ENCODE peak calls at places on chromosomes 2 and 18, in four cellular contexts. One of them, this sample, is unnamed.

GRCh38 chr2:241507430-241508239 is 749 bp downstream of the STK25 start:
- DNase-seq in astrocyte of the hippocampus: peak; percentile 82
- DNase-seq in activated naive CD8-positive, alpha-beta T cell treated with anti-CD3 and anti-CD28 coated beads for 36 hours: peak; percentile 53
- DNase-seq in naive B cell: peak; percentile 27
- DNase-seq in this sample: peak; percentile 62

GRCh38 chr2:184444217-184444616 is 154.1 kb upstream of the ZNF804A start:
- DNase-seq in activated naive CD8-positive, alpha-beta T cell treated with anti-CD3 and anti-CD28 coated beads for 36 hours: no peak
- DNase-seq in astrocyte of the hippocampus: no peak
- DNase-seq in naive B cell: no peak
- DNase-seq in this sample: no peak

GRCh38 chr2:54608224-54608623 is 115.2 kb upstream of the EML6 start:
- DNase-seq in naive B cell: no peak
- DNase-seq in activated naive CD8-positive, alpha-beta T cell treated with anti-CD3 and anti-CD28 coated beads for 36 hours: no peak
- DNase-seq in astrocyte of the hippocampus: no peak
- DNase-seq in this sample: no peak

GRCh38 chr2:85246348-85246747 is 81.4 kb downstream of the TGOLN2 start:
- DNase-seq in astrocyte of the hippocampus: no peak
- DNase-seq in naive B cell: no peak
- DNase-seq in activated naive CD8-positive, alpha-beta T cell treated with anti-CD3 and anti-CD28 coated beads for 36 hours: no peak
- DNase-seq in this sample: no peak

GRCh38 chr2:192957425-192957824 is 762.7 kb upstream of the TMEFF2 start:
- DNase-seq in naive B cell: no peak
- DNase-seq in activated naive CD8-positive, alpha-beta T cell treated with anti-CD3 and anti-CD28 coated beads for 36 hours: no peak
- DNase-seq in astrocyte of the hippocampus: no peak
- DNase-seq in this sample: no peak

GRCh38 chr2:30737326-30737610 is 70.0 kb downstream of the CAPN13 start:
- DNase-seq in astrocyte of the hippocampus: no peak
- DNase-seq in activated naive CD8-positive, alpha-beta T cell treated with anti-CD3 and anti-CD28 coated beads for 36 hours: no peak
- DNase-seq in naive B cell: no peak
- DNase-seq in this sample: no peak

GRCh38 chr2:42523341-42523740 is 29.6 kb upstream of the KCNG3 start:
- DNase-seq in naive B cell: no peak
- DNase-seq in activated naive CD8-positive, alpha-beta T cell treated with anti-CD3 and anti-CD28 coated beads for 36 hours: no peak
- DNase-seq in astrocyte of the hippocampus: no peak
- DNase-seq in this sample: peak; percentile 62

GRCh38 chr18:7415081-7415894 is 151.8 kb upstream of the PTPRM start:
- DNase-seq in naive B cell: no peak
- DNase-seq in astrocyte of the hippocampus: no peak
- DNase-seq in activated naive CD8-positive, alpha-beta T cell treated with anti-CD3 and anti-CD28 coated beads for 36 hours: no peak
- DNase-seq in this sample: peak; percentile 13

GRCh38 chr2:240422683-240423329 is 12.7 kb upstream of the GPC1 start:
- DNase-seq in naive B cell: no peak
- DNase-seq in activated naive CD8-positive, alpha-beta T cell treated with anti-CD3 and anti-CD28 coated beads for 36 hours: no peak
- DNase-seq in astrocyte of the hippocampus: no peak
- DNase-seq in this sample: no peak

GRCh38 chr2:198053776-198054175 is 249.4 kb downstream of the PLCL1 start:
- DNase-seq in astrocyte of the hippocampus: no peak
- DNase-seq in naive B cell: no peak
- DNase-seq in activated naive CD8-positive, alpha-beta T cell treated with anti-CD3 and anti-CD28 coated beads for 36 hours: no peak
- DNase-seq in this sample: no peak

GRCh38 chr2:52416340-52416739 is 1351.3 kb upstream of the CHAC2 start:
- DNase-seq in activated naive CD8-positive, alpha-beta T cell treated with anti-CD3 and anti-CD28 coated beads for 36 hours: no peak
- DNase-seq in astrocyte of the hippocampus: peak; percentile 40
- DNase-seq in naive B cell: no peak
- DNase-seq in this sample: no peak

GRCh38 chr2:68807821-68808266 is 63.4 kb downstream of the BMP10 start:
- DNase-seq in astrocyte of the hippocampus: no peak
- DNase-seq in activated naive CD8-positive, alpha-beta T cell treated with anti-CD3 and anti-CD28 coated beads for 36 hours: no peak
- DNase-seq in naive B cell: no peak
- DNase-seq in this sample: peak; percentile 53

GRCh38 chr2:200873561-200873960 is 9.1 kb upstream of the CLK1 start:
- DNase-seq in naive B cell: no peak
- DNase-seq in activated naive CD8-positive, alpha-beta T cell treated with anti-CD3 and anti-CD28 coated beads for 36 hours: no peak
- DNase-seq in astrocyte of the hippocampus: no peak
- DNase-seq in this sample: no peak

GRCh38 chr2:75276093-75277055 is 77.1 kb upstream of the TACR1 start:
- DNase-seq in astrocyte of the hippocampus: peak; percentile 54
- DNase-seq in activated naive CD8-positive, alpha-beta T cell treated with anti-CD3 and anti-CD28 coated beads for 36 hours: no peak
- DNase-seq in naive B cell: no peak
- DNase-seq in this sample: peak; percentile 9

GRCh38 chr2:52857722-52858121 is 909.9 kb upstream of the CHAC2 start:
- DNase-seq in naive B cell: no peak
- DNase-seq in astrocyte of the hippocampus: no peak
- DNase-seq in activated naive CD8-positive, alpha-beta T cell treated with anti-CD3 and anti-CD28 coated beads for 36 hours: no peak
- DNase-seq in this sample: no peak

GRCh38 chr2:110114801-110115200 is 821 bp downstream of the MALL start:
- DNase-seq in activated naive CD8-positive, alpha-beta T cell treated with anti-CD3 and anti-CD28 coated beads for 36 hours: no peak
- DNase-seq in naive B cell: no peak
- DNase-seq in astrocyte of the hippocampus: no peak
- DNase-seq in this sample: no peak

GRCh38 chr2:176769021-176769420 is 443.6 kb upstream of the HNRNPA3 start:
- DNase-seq in astrocyte of the hippocampus: no peak
- DNase-seq in naive B cell: no peak
- DNase-seq in activated naive CD8-positive, alpha-beta T cell treated with anti-CD3 and anti-CD28 coated beads for 36 hours: no peak
- DNase-seq in this sample: no peak

GRCh38 chr2:170217778-170218251 is 39.9 kb downstream of the MYO3B start:
- DNase-seq in astrocyte of the hippocampus: no peak
- DNase-seq in naive B cell: no peak
- DNase-seq in activated naive CD8-positive, alpha-beta T cell treated with anti-CD3 and anti-CD28 coated beads for 36 hours: no peak
- DNase-seq in this sample: no peak

GRCh38 chr2:177010134-177010533 is 202.5 kb upstream of the HNRNPA3 start:
- DNase-seq in naive B cell: no peak
- DNase-seq in activated naive CD8-positive, alpha-beta T cell treated with anti-CD3 and anti-CD28 coated beads for 36 hours: no peak
- DNase-seq in astrocyte of the hippocampus: no peak
- DNase-seq in this sample: no peak

GRCh38 chr2:36550006-36550405 is 48.0 kb downstream of the FEZ2 start:
- DNase-seq in activated naive CD8-positive, alpha-beta T cell treated with anti-CD3 and anti-CD28 coated beads for 36 hours: no peak
- DNase-seq in astrocyte of the hippocampus: no peak
- DNase-seq in naive B cell: no peak
- DNase-seq in this sample: no peak

GRCh38 chr2:240432430-240432819 is 3.0 kb upstream of the GPC1 start:
- DNase-seq in naive B cell: no peak
- DNase-seq in activated naive CD8-positive, alpha-beta T cell treated with anti-CD3 and anti-CD28 coated beads for 36 hours: no peak
- DNase-seq in astrocyte of the hippocampus: no peak
- DNase-seq in this sample: no peak

GRCh38 chr2:62426005-62426912 is 79.7 kb downstream of the TMEM17 start:
- DNase-seq in astrocyte of the hippocampus: no peak
- DNase-seq in activated naive CD8-positive, alpha-beta T cell treated with anti-CD3 and anti-CD28 coated beads for 36 hours: no peak
- DNase-seq in naive B cell: no peak
- DNase-seq in this sample: no peak

GRCh38 chr18:8747440-8747937 is 42.1 kb downstream of the MTCL1 start:
- DNase-seq in activated naive CD8-positive, alpha-beta T cell treated with anti-CD3 and anti-CD28 coated beads for 36 hours: no peak
- DNase-seq in astrocyte of the hippocampus: peak; percentile 85
- DNase-seq in naive B cell: no peak
- DNase-seq in this sample: no peak

GRCh38 chr18:23259701-23260661 is 124.7 kb downstream of the CABLES1 start:
- DNase-seq in naive B cell: peak; percentile 60
- DNase-seq in astrocyte of the hippocampus: peak; percentile 85
- DNase-seq in activated naive CD8-positive, alpha-beta T cell treated with anti-CD3 and anti-CD28 coated beads for 36 hours: peak; percentile 25
- DNase-seq in this sample: peak; percentile 99

GRCh38 chr2:149365826-149366583 is 35.6 kb downstream of the LYPD6 start:
- DNase-seq in naive B cell: no peak
- DNase-seq in astrocyte of the hippocampus: peak; percentile 47
- DNase-seq in activated naive CD8-positive, alpha-beta T cell treated with anti-CD3 and anti-CD28 coated beads for 36 hours: no peak
- DNase-seq in this sample: peak; percentile 65

GRCh38 chr18:37487400-37487831 is 78.2 kb downstream of the CELF4 start:
- DNase-seq in astrocyte of the hippocampus: peak; percentile 8
- DNase-seq in naive B cell: no peak
- DNase-seq in activated naive CD8-positive, alpha-beta T cell treated with anti-CD3 and anti-CD28 coated beads for 36 hours: no peak
- DNase-seq in this sample: no peak

GRCh38 chr18:59005266-59005665 is 134.4 kb upstream of the SEC11C start:
- DNase-seq in activated naive CD8-positive, alpha-beta T cell treated with anti-CD3 and anti-CD28 coated beads for 36 hours: no peak
- DNase-seq in naive B cell: no peak
- DNase-seq in astrocyte of the hippocampus: peak; percentile 67
- DNase-seq in this sample: peak; percentile 94

GRCh38 chr2:211068108-211068780 is 511.8 kb downstream of the CPS1 start:
- DNase-seq in astrocyte of the hippocampus: no peak
- DNase-seq in activated naive CD8-positive, alpha-beta T cell treated with anti-CD3 and anti-CD28 coated beads for 36 hours: no peak
- DNase-seq in naive B cell: no peak
- DNase-seq in this sample: no peak

GRCh38 chr2:131146255-131146654 is 41.1 kb downstream of the PLEKHB2 start:
- DNase-seq in astrocyte of the hippocampus: no peak
- DNase-seq in naive B cell: no peak
- DNase-seq in activated naive CD8-positive, alpha-beta T cell treated with anti-CD3 and anti-CD28 coated beads for 36 hours: no peak
- DNase-seq in this sample: no peak

GRCh38 chr2:164430166-164430783 is 191.0 kb downstream of the GRB14 start:
- DNase-seq in activated naive CD8-positive, alpha-beta T cell treated with anti-CD3 and anti-CD28 coated beads for 36 hours: no peak
- DNase-seq in astrocyte of the hippocampus: peak; percentile 76
- DNase-seq in naive B cell: no peak
- DNase-seq in this sample: peak; percentile 18

GRCh38 chr2:96308248-96308647 is 2.9 kb upstream of the SNRNP200 start:
- DNase-seq in astrocyte of the hippocampus: no peak
- DNase-seq in naive B cell: no peak
- DNase-seq in activated naive CD8-positive, alpha-beta T cell treated with anti-CD3 and anti-CD28 coated beads for 36 hours: no peak
- DNase-seq in this sample: no peak

GRCh38 chr2:205759286-205759685 is 77.0 kb downstream of the NRP2 start:
- DNase-seq in astrocyte of the hippocampus: no peak
- DNase-seq in activated naive CD8-positive, alpha-beta T cell treated with anti-CD3 and anti-CD28 coated beads for 36 hours: no peak
- DNase-seq in naive B cell: no peak
- DNase-seq in this sample: no peak

GRCh38 chr18:21141678-21142422 is 30.2 kb upstream of the ROCK1 start:
- DNase-seq in naive B cell: no peak
- DNase-seq in astrocyte of the hippocampus: no peak
- DNase-seq in activated naive CD8-positive, alpha-beta T cell treated with anti-CD3 and anti-CD28 coated beads for 36 hours: no peak
- DNase-seq in this sample: no peak

GRCh38 chr18:31398191-31398590 is 21.6 kb downstream of the DSG4 start:
- DNase-seq in naive B cell: no peak
- DNase-seq in activated naive CD8-positive, alpha-beta T cell treated with anti-CD3 and anti-CD28 coated beads for 36 hours: no peak
- DNase-seq in astrocyte of the hippocampus: no peak
- DNase-seq in this sample: no peak